ENCODE peak calls at places on chromosome 18, in nine cellular contexts. H is OCI-LY7; S is NCI-H1105; J is stimulated activated CD8-positive, alpha-beta memory T cell treated with anti-CD3 and anti-CD28 coated beads, Interleukin-15, amount 100 ng/mL, for 4 hours; G is WTC11; P is AG09319; L is left colon; M is AG20443; V is DMS 273 treated with DMSO at 0.1 percent for 48 hours. A is an unnamed sample.

GRCh38 chr18:55559735-55560134 is 28.3 kb downstream of the TCF4 start:
- DNase-seq in H (peak), S (no peak), J (no peak), G (no peak), P (no peak), L (no peak), M (no peak), V (no peak), A (no peak)

GRCh38 chr18:67104700-67105284 is 411.7 kb downstream of the DSEL start:
- DNase-seq in H (peak), S (peak), J (no peak), G (peak), P (peak), L (peak), M (peak), V (peak), A (peak)

GRCh38 chr18:48950536-48951447 is at the start of gene SMAD7:
- DNase-seq in H (peak), S (no peak), J (no peak), G (no peak), P (no peak), L (no peak), M (no peak), V (no peak), A (peak)

GRCh38 chr18:27075828-27076227 is 109.3 kb downstream of the CHST9 start:
- DNase-seq in H (no peak), S (peak), J (no peak), G (no peak), P (no peak), L (no peak), M (no peak), V (no peak), A (no peak)

GRCh38 chr18:35386600-35387366 is 9.6 kb upstream of the ZNF396 start:
- DNase-seq in H (peak), S (peak), J (peak), G (peak), P (peak), L (peak), M (peak), V (peak), A (peak)

GRCh38 chr18:59514193-59514592 is 155.1 kb upstream of the LMAN1 start:
- DNase-seq in H (no peak), S (no peak), J (no peak), G (no peak), P (peak), L (no peak), M (peak), V (no peak), A (peak)

GRCh38 chr18:78543201-78543725 is 436.4 kb upstream of the SALL3 start:
- DNase-seq in H (no peak), S (no peak), J (no peak), G (no peak), P (no peak), L (no peak), M (no peak), V (no peak), A (no peak)

GRCh38 chr18:75530548-75531211 is 103.2 kb upstream of the SMIM21 start:
- DNase-seq in H (no peak), S (no peak), J (no peak), G (no peak), P (no peak), L (no peak), M (peak), V (no peak), A (no peak)

GRCh38 chr18:76380791-76381405 is 114.1 kb downstream of the ZNF516 start:
- DNase-seq in H (peak), S (no peak), J (no peak), G (peak), P (no peak), L (no peak), M (peak), V (no peak), A (no peak)

GRCh38 chr18:23943903-23944624 is 70.5 kb upstream of the TTC39C start:
- DNase-seq in H (no peak), S (no peak), J (no peak), G (no peak), P (peak), L (no peak), M (peak), V (no peak), A (no peak)

GRCh38 chr18:9559253-9559652 is 55.1 kb downstream of the PPP4R1 start:
- DNase-seq in H (no peak), S (no peak), J (no peak), G (no peak), P (no peak), L (no peak), M (no peak), V (no peak), A (no peak)

GRCh38 chr18:63199743-63200241 is 119.8 kb downstream of the BCL2 start:
- DNase-seq in H (no peak), S (no peak), J (no peak), G (no peak), P (no peak), L (no peak), M (no peak), V (no peak), A (no peak)

GRCh38 chr18:1483386-1483785 is 578.7 kb downstream of the ADCYAP1 start:
- DNase-seq in H (no peak), S (no peak), J (no peak), G (no peak), P (no peak), L (no peak), M (no peak), V (no peak), A (peak)